ENCODE peak calls at places on chromosome 20, in six cellular contexts. One of them, this sample, is unnamed.

GRCh38 chr20:57658447-57659130 is 38.4 kb upstream of the ZBP1 start:
- DNase-seq in PC-3: no peak
- DNase-seq in neural progenitor cell: no peak
- DNase-seq in HCT116: no peak
- DNase-seq in SK-N-SH: peak
- DNase-seq in GM23338: no peak
- DNase-seq in this sample: no peak

GRCh38 chr20:60008130-60008808 is 50.0 kb downstream of the CDH26 start:
- DNase-seq in neural progenitor cell: no peak
- DNase-seq in SK-N-SH: no peak
- DNase-seq in PC-3: no peak
- DNase-seq in GM23338: no peak
- DNase-seq in HCT116: no peak
- DNase-seq in this sample: no peak

GRCh38 chr20:57928181-57928967 is 218.6 kb upstream of the PMEPA1 start:
- DNase-seq in SK-N-SH: no peak
- DNase-seq in GM23338: no peak
- DNase-seq in neural progenitor cell: no peak
- DNase-seq in PC-3: peak
- DNase-seq in HCT116: no peak
- DNase-seq in this sample: no peak

GRCh38 chr20:30599990-30600389 is 657.5 kb upstream of the DEFB115 start:
- DNase-seq in neural progenitor cell: no peak
- DNase-seq in HCT116: no peak
- DNase-seq in PC-3: no peak
- DNase-seq in GM23338: no peak
- DNase-seq in SK-N-SH: no peak
- DNase-seq in this sample: no peak

GRCh38 chr20:37880726-37881591 is 22.0 kb upstream of the VSTM2L start:
- DNase-seq in HCT116: no peak
- DNase-seq in GM23338: no peak
- DNase-seq in PC-3: peak
- DNase-seq in neural progenitor cell: no peak
- DNase-seq in SK-N-SH: peak
- DNase-seq in this sample: no peak

GRCh38 chr20:18532626-18533025 is 24.9 kb downstream of the SEC23B start:
- DNase-seq in neural progenitor cell: no peak
- DNase-seq in HCT116: no peak
- DNase-seq in GM23338: no peak
- DNase-seq in SK-N-SH: no peak
- DNase-seq in PC-3: no peak
- DNase-seq in this sample: no peak

GRCh38 chr20:23228912-23229311 is 121.7 kb upstream of the NXT1 start:
- DNase-seq in PC-3: no peak
- DNase-seq in GM23338: no peak
- DNase-seq in neural progenitor cell: no peak
- DNase-seq in SK-N-SH: no peak
- DNase-seq in HCT116: no peak
- DNase-seq in this sample: no peak

GRCh38 chr20:40435146-40435545 is 253.9 kb downstream of the MAFB start:
- DNase-seq in PC-3: no peak
- DNase-seq in neural progenitor cell: no peak
- DNase-seq in SK-N-SH: no peak
- DNase-seq in GM23338: no peak
- DNase-seq in HCT116: no peak
- DNase-seq in this sample: no peak

GRCh38 chr20:7673841-7674240 is 266.4 kb downstream of the HAO1 start:
- DNase-seq in HCT116: no peak
- DNase-seq in GM23338: no peak
- DNase-seq in PC-3: peak
- DNase-seq in neural progenitor cell: no peak
- DNase-seq in SK-N-SH: no peak
- DNase-seq in this sample: no peak

GRCh38 chr20:13119583-13119982 is 101.5 kb upstream of the ISM1 start:
- DNase-seq in neural progenitor cell: peak
- DNase-seq in HCT116: peak
- DNase-seq in SK-N-SH: peak
- DNase-seq in PC-3: peak
- DNase-seq in GM23338: peak
- DNase-seq in this sample: peak

GRCh38 chr20:58595167-58595566 is 55.9 kb upstream of the STX16 start:
- DNase-seq in GM23338: no peak
- DNase-seq in HCT116: no peak
- DNase-seq in SK-N-SH: no peak
- DNase-seq in PC-3: peak
- DNase-seq in neural progenitor cell: no peak
- DNase-seq in this sample: no peak

GRCh38 chr20:10594286-10594868 is 79.4 kb downstream of the JAG1 start:
- DNase-seq in PC-3: peak
- DNase-seq in SK-N-SH: no peak
- DNase-seq in neural progenitor cell: no peak
- DNase-seq in HCT116: no peak
- DNase-seq in GM23338: no peak
- DNase-seq in this sample: no peak

GRCh38 chr20:10427060-10427692 is 6.8 kb downstream of the MKKS start:
- DNase-seq in HCT116: no peak
- DNase-seq in PC-3: peak
- DNase-seq in neural progenitor cell: peak
- DNase-seq in GM23338: peak
- DNase-seq in SK-N-SH: peak
- DNase-seq in this sample: peak

GRCh38 chr20:43538855-43539700 is 19.7 kb upstream of the SGK2 start:
- DNase-seq in HCT116: no peak
- DNase-seq in SK-N-SH: no peak
- DNase-seq in neural progenitor cell: no peak
- DNase-seq in PC-3: no peak
- DNase-seq in GM23338: no peak
- DNase-seq in this sample: no peak

GRCh38 chr20:64001607-64002011 is 20.7 kb downstream of the PRPF6 start:
- DNase-seq in PC-3: no peak
- DNase-seq in SK-N-SH: no peak
- DNase-seq in HCT116: no peak
- DNase-seq in neural progenitor cell: no peak
- DNase-seq in GM23338: no peak
- DNase-seq in this sample: no peak

GRCh38 chr20:32333988-32334885 is 23.9 kb upstream of the ASXL1 start:
- DNase-seq in PC-3: no peak
- DNase-seq in SK-N-SH: no peak
- DNase-seq in neural progenitor cell: no peak
- DNase-seq in HCT116: no peak
- DNase-seq in GM23338: no peak
- DNase-seq in this sample: no peak

GRCh38 chr20:31602779-31603441 is 2.2 kb upstream of the ID1 start:
- DNase-seq in neural progenitor cell: no peak
- DNase-seq in GM23338: no peak
- DNase-seq in PC-3: peak
- DNase-seq in HCT116: peak
- DNase-seq in SK-N-SH: no peak
- DNase-seq in this sample: peak

GRCh38 chr20:40657526-40657925 is 31.5 kb downstream of the MAFB start:
- DNase-seq in neural progenitor cell: no peak
- DNase-seq in PC-3: no peak
- DNase-seq in HCT116: no peak
- DNase-seq in SK-N-SH: no peak
- DNase-seq in GM23338: no peak
- DNase-seq in this sample: no peak

GRCh38 chr20:22586645-22587310 is 2.4 kb upstream of the FOXA2 start:
- DNase-seq in HCT116: no peak
- DNase-seq in PC-3: peak
- DNase-seq in GM23338: peak
- DNase-seq in SK-N-SH: peak
- DNase-seq in neural progenitor cell: peak
- DNase-seq in this sample: no peak

GRCh38 chr20:6700563-6701328 is 66.7 kb upstream of the BMP2 start:
- DNase-seq in SK-N-SH: no peak
- DNase-seq in GM23338: no peak
- DNase-seq in PC-3: no peak
- DNase-seq in HCT116: no peak
- DNase-seq in neural progenitor cell: no peak
- DNase-seq in this sample: no peak

GRCh38 chr20:41373384-41373783 is 6.8 kb upstream of the EMILIN3 start:
- DNase-seq in SK-N-SH: no peak
- DNase-seq in HCT116: no peak
- DNase-seq in PC-3: no peak
- DNase-seq in neural progenitor cell: no peak
- DNase-seq in GM23338: no peak
- DNase-seq in this sample: no peak

GRCh38 chr20:23441850-23442313 is 2.4 kb downstream of the CSTL1 start:
- DNase-seq in neural progenitor cell: peak
- DNase-seq in PC-3: peak
- DNase-seq in SK-N-SH: peak
- DNase-seq in HCT116: peak
- DNase-seq in GM23338: peak
- DNase-seq in this sample: peak

GRCh38 chr20:33401922-33402369 is 627 bp upstream of the CDK5RAP1 start:
- DNase-seq in neural progenitor cell: no peak
- DNase-seq in SK-N-SH: no peak
- DNase-seq in PC-3: no peak
- DNase-seq in HCT116: no peak
- DNase-seq in GM23338: no peak
- DNase-seq in this sample: peak

GRCh38 chr20:44796758-44797457 is 13.4 kb downstream of the RIMS4 start:
- DNase-seq in PC-3: no peak
- DNase-seq in neural progenitor cell: no peak
- DNase-seq in HCT116: no peak
- DNase-seq in GM23338: no peak
- DNase-seq in SK-N-SH: no peak
- DNase-seq in this sample: no peak

GRCh38 chr20:58850693-58851174 is at the start of gene GNAS-AS1:
- DNase-seq in PC-3: no peak
- DNase-seq in HCT116: no peak
- DNase-seq in SK-N-SH: peak
- DNase-seq in GM23338: peak
- DNase-seq in neural progenitor cell: peak
- DNase-seq in this sample: peak

GRCh38 chr20:31988430-31989015 is 20.6 kb downstream of the XKR7 start:
- DNase-seq in neural progenitor cell: no peak
- DNase-seq in SK-N-SH: no peak
- DNase-seq in HCT116: no peak
- DNase-seq in GM23338: no peak
- DNase-seq in PC-3: no peak
- DNase-seq in this sample: no peak

GRCh38 chr20:45848969-45849582 is 8.1 kb downstream of the ACOT8 start:
- DNase-seq in PC-3: no peak
- DNase-seq in neural progenitor cell: no peak
- DNase-seq in GM23338: no peak
- DNase-seq in HCT116: no peak
- DNase-seq in SK-N-SH: no peak
- DNase-seq in this sample: no peak

DNA sequence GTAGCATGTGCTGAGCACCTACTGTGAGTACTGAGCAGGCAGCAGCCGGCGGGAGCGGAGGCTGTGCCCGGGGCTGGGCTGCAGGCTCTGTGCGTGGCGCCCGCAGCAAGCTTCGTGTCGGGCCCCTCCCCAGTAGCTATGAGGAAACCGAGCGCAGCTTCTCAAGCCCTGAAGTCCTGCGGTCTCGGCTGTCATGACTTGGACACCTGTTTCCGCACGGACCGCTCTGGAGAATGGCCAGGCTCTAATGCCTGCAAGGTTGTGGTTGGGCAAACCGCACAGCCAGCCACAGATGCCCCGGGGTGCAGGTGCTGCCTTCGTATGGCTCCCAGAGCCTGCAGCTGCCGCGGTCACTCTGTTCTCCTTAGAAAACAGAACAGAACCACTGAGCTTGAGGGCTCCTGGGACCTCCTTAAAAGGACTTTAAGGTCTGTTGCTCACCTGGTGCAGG is 33.7 kb downstream of the PYGB start:
- DNase-seq in HCT116: no peak
- DNase-seq in GM23338: no peak
- DNase-seq in SK-N-SH: no peak
- DNase-seq in PC-3: no peak
- DNase-seq in neural progenitor cell: no peak
- DNase-seq in this sample: peak
- TF ChIP-seq EZH2phosphoT487 in HCT116: no peak
- TF ChIP-seq EZH2phosphoT487 in GM23338: no peak
- TF ChIP-seq EZH2phosphoT487 in SK-N-SH: no peak
- TF ChIP-seq EZH2phosphoT487 in PC-3: no peak
- TF ChIP-seq EZH2phosphoT487 in neural progenitor cell: no peak
- TF ChIP-seq EZH2phosphoT487 in this sample: no peak

DNA sequence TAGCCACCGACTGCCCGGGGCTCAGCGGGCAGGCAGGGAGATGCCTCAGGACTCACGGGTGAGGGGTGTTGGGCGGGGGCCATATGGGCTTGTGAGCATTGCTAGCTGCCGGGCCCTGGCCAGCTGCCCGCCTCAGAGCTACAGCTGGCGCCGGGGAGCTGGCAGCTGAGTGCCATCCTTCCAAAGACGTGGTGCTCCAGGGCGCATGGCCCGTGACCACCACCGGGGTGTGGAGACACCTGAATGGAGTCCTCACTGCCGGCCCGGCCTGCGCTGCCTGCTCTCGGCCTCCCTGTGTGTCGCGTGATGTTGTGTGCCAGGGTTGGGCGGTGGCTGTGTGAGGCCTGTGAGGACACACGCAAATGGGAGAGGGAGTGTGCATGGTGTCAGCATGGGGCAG is 10.6 kb upstream of the RBBP8NL start:
- DNase-seq in SK-N-SH: no peak
- DNase-seq in PC-3: no peak
- DNase-seq in HCT116: no peak
- DNase-seq in GM23338: peak
- DNase-seq in neural progenitor cell: no peak
- DNase-seq in this sample: no peak
- TF ChIP-seq EZH2phosphoT487 in SK-N-SH: no peak
- TF ChIP-seq EZH2phosphoT487 in PC-3: no peak
- TF ChIP-seq EZH2phosphoT487 in HCT116: no peak
- TF ChIP-seq EZH2phosphoT487 in GM23338: no peak
- TF ChIP-seq EZH2phosphoT487 in neural progenitor cell: no peak
- TF ChIP-seq EZH2phosphoT487 in this sample: no peak

GRCh38 chr20:49288784-49289696 is 11.2 kb upstream of the ZNFX1 start:
- DNase-seq in HCT116: no peak
- DNase-seq in neural progenitor cell: no peak
- DNase-seq in GM23338: peak
- DNase-seq in PC-3: peak
- DNase-seq in SK-N-SH: no peak
- DNase-seq in this sample: no peak

GRCh38 chr20:49288250-49288751 is 10.4 kb upstream of the ZNFX1 start:
- DNase-seq in PC-3: no peak
- DNase-seq in GM23338: no peak
- DNase-seq in neural progenitor cell: no peak
- DNase-seq in SK-N-SH: no peak
- DNase-seq in HCT116: no peak
- DNase-seq in this sample: no peak

GRCh38 chr20:49291200-49291599 is 13.3 kb upstream of the ZNFX1 start:
- DNase-seq in PC-3: no peak
- DNase-seq in neural progenitor cell: no peak
- DNase-seq in SK-N-SH: no peak
- DNase-seq in HCT116: no peak
- DNase-seq in GM23338: no peak
- DNase-seq in this sample: no peak

GRCh38 chr20:49292010-49292409 is 14.2 kb upstream of the ZNFX1 start:
- DNase-seq in PC-3: no peak
- DNase-seq in SK-N-SH: no peak
- DNase-seq in HCT116: no peak
- DNase-seq in GM23338: no peak
- DNase-seq in neural progenitor cell: no peak
- DNase-seq in this sample: no peak

GRCh38 chr20:49290608-49291191 is 12.8 kb upstream of the ZNFX1 start:
- DNase-seq in neural progenitor cell: no peak
- DNase-seq in PC-3: no peak
- DNase-seq in GM23338: peak
- DNase-seq in SK-N-SH: no peak
- DNase-seq in HCT116: no peak
- DNase-seq in this sample: peak
- TF ChIP-seq EZH2phosphoT487 in neural progenitor cell: no peak
- TF ChIP-seq EZH2phosphoT487 in PC-3: no peak
- TF ChIP-seq EZH2phosphoT487 in GM23338: no peak
- TF ChIP-seq EZH2phosphoT487 in SK-N-SH: no peak
- TF ChIP-seq EZH2phosphoT487 in HCT116: no peak
- TF ChIP-seq EZH2phosphoT487 in this sample: no peak

GRCh38 chr20:875115-875514 is 41.0 kb downstream of the ANGPT4 start:
- DNase-seq in SK-N-SH: no peak
- DNase-seq in PC-3: no peak
- DNase-seq in HCT116: no peak
- DNase-seq in neural progenitor cell: no peak
- DNase-seq in GM23338: no peak
- DNase-seq in this sample: no peak
- TF ChIP-seq EZH2phosphoT487 in SK-N-SH: no peak
- TF ChIP-seq EZH2phosphoT487 in PC-3: no peak
- TF ChIP-seq EZH2phosphoT487 in HCT116: no peak
- TF ChIP-seq EZH2phosphoT487 in neural progenitor cell: no peak
- TF ChIP-seq EZH2phosphoT487 in GM23338: no peak
- TF ChIP-seq EZH2phosphoT487 in this sample: no peak